ENCODE peak calls at places on chromosomes 1 and 21, in six cellular contexts. A is heart left ventricle, R is NB4, Q is right lobe of liver, G is tibial nerve, T is adrenal gland. W is an unnamed sample.

GRCh38 chr1:208538587-208538986 is 294.4 kb upstream of the PLXNA2 start:
- DNase-seq in A (no peak), R (no peak), Q (no peak), G (no peak), T (no peak), W (no peak)

GRCh38 chr1:188822248-188822647 is 1655.4 kb downstream of the BRINP3 start:
- DNase-seq in A (no peak), R (no peak), Q (no peak), G (no peak), T (no peak), W (no peak)

GRCh38 chr1:109876617-109877319 is 33.9 kb upstream of the CSF1 start:
- DNase-seq in A (no peak), R (no peak), Q (peak), G (no peak), T (no peak), W (no peak)

GRCh38 chr1:58789322-58789856 is 5.5 kb upstream of the JUN start:
- DNase-seq in A (no peak), R (no peak), Q (no peak), G (no peak), T (no peak), W (no peak)

GRCh38 chr1:109263597-109264378 is 14.4 kb downstream of the CELSR2 start:
- DNase-seq in A (peak), R (peak), Q (peak), G (peak), T (peak), W (peak)

GRCh38 chr1:167659440-167659839 is 29.4 kb downstream of the RCSD1 start:
- DNase-seq in A (no peak), R (no peak), Q (no peak), G (no peak), T (no peak), W (no peak)

GRCh38 chr1:169507413-169507812 is 21.7 kb upstream of the SLC19A2 start:
- DNase-seq in A (no peak), R (no peak), Q (no peak), G (no peak), T (no peak), W (no peak)

GRCh38 chr1:62621907-62622306 is 24.6 kb downstream of the ANGPTL3 start:
- DNase-seq in A (no peak), R (peak), Q (peak), G (peak), T (peak), W (peak)

GRCh38 chr1:156497743-156498446 is 2.7 kb downstream of the MEF2D start:
- DNase-seq in A (peak), R (no peak), Q (no peak), G (no peak), T (peak), W (peak)

GRCh38 chr1:47181955-47182680 is 7.7 kb downstream of the PDZK1IP1 start:
- DNase-seq in A (no peak), R (no peak), Q (no peak), G (no peak), T (no peak), W (peak)

GRCh38 chr1:61318319-61319125 is 236.2 kb downstream of the NFIA start:
- DNase-seq in A (no peak), R (no peak), Q (no peak), G (peak), T (peak), W (peak)

GRCh38 chr1:232029297-232029696 is 402.7 kb downstream of the DISC1 start:
- DNase-seq in A (peak), R (no peak), Q (no peak), G (no peak), T (no peak), W (no peak)

GRCh38 chr1:87084247-87084836 is 169.9 kb downstream of the HS2ST1 start:
- DNase-seq in A (no peak), R (peak), Q (no peak), G (no peak), T (no peak), W (peak)

GRCh38 chr1:13523780-13524477 is 10.1 kb upstream of the LRRC38 start:
- DNase-seq in A (no peak), R (no peak), Q (no peak), G (no peak), T (no peak), W (no peak)

GRCh38 chr21:45830720-45831366 is 150.7 kb upstream of the COL6A1 start:
- DNase-seq in A (no peak), R (no peak), Q (no peak), G (no peak), T (no peak), W (no peak)

GRCh38 chr21:18499761-18500376 is 96.3 kb upstream of the TMPRSS15 start:
- DNase-seq in A (no peak), R (peak), Q (no peak), G (peak), T (peak), W (peak)

GRCh38 chr1:200909071-200909470 is 14.4 kb downstream of the INAVA start:
- DNase-seq in A (no peak), R (no peak), Q (no peak), G (no peak), T (no peak), W (no peak)

GRCh38 chr1:74504125-74505065 is 8.0 kb downstream of the LRRC53 start:
- DNase-seq in A (peak), R (peak), Q (no peak), G (peak), T (peak), W (peak)

GRCh38 chr1:248863011-248863881 is 4.4 kb upstream of the ZNF692 start:
- DNase-seq in A (peak), R (peak), Q (peak), G (peak), T (peak), W (peak)

GRCh38 chr1:234478152-234478480 is 863 bp downstream of the TARBP1 start:
- DNase-seq in A (peak), R (no peak), Q (peak), G (no peak), T (peak), W (peak)
- TF ChIP-seq POLR2A in A (peak), R (no peak), Q (peak), G (no peak), T (peak), W (peak)

GRCh38 chr1:173824315-173825081 is at the start of the genes CENPL and DARS2:
- DNase-seq in A (peak), R (peak), Q (peak), G (peak), T (peak), W (peak)
- TF ChIP-seq POLR2A in A (peak), R (peak), Q (peak), G (peak), T (peak), W (peak)

DNA sequence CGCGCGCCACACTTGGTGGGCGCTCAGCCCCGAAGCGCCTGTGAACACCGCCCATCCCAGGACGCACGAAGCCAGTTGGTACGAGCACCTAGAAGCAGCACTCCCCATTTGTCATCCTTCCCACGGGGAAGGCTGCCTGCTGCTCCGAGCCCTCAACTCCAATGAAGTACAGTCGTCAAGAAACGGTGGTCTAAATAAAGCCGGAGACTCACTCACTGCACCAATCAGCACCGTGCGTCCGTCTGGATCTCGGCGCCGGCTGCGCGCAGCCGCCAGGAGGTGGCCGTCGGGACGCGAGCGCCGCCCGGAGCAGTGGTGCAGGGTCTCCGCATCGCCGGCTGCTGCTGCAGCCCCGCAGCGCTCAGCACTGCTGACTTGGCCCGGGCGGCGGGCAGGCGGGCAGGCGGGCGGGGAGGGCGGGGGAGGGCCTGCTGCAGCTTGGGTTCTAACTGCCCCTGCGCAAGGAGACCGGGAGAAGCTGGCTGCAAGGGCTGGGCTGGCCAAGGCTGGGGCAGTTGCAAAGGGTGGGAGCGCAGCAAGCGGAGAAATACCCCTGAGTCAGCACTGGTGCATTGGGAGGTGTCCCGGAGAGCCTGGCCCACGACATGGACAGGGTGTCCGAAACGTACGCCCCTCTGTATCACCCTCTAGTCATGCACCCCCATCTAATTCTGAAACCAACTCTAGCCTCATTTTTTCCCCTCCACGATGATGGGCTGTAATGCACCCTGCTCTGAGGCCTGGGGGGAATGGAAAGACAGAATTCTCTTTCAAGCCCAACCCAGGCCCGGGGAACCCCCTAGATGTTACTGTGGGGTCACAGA is 35.8 kb upstream of the H6PD start:
- DNase-seq in A (peak), R (peak), Q (no peak), G (no peak), T (no peak), W (no peak)
- TF ChIP-seq POLR2A in A (peak), R (no peak), Q (no peak), G (no peak), T (no peak), W (no peak)

GRCh38 chr1:150765229-150765976 is at the start of gene CTSS:
- DNase-seq in A (no peak), R (peak), Q (no peak), G (no peak), T (no peak), W (no peak)
- TF ChIP-seq POLR2A in A (no peak), R (no peak), Q (no peak), G (no peak), T (no peak), W (no peak)

GRCh38 chr1:224906340-224906739 is 23.1 kb upstream of the DNAH14 start:
- DNase-seq in A (no peak), R (no peak), Q (no peak), G (no peak), T (no peak), W (no peak)
- TF ChIP-seq POLR2A in A (no peak), R (no peak), Q (no peak), G (no peak), T (no peak), W (no peak)

GRCh38 chr1:112704908-112705627 is 1.9 kb downstream of the RHOC start:
- DNase-seq in A (peak), R (peak), Q (peak), G (peak), T (peak), W (peak)
- TF ChIP-seq POLR2A in A (peak), R (peak), Q (peak), G (peak), T (peak), W (no peak)

GRCh38 chr1:27634166-27634981 is 611 bp downstream of the FGR start:
- DNase-seq in A (peak), R (peak), Q (no peak), G (no peak), T (no peak), W (no peak)
- TF ChIP-seq POLR2A in A (peak), R (no peak), Q (peak), G (no peak), T (no peak), W (no peak)

GRCh38 chr1:230066466-230067404 is at the start of gene GALNT2:
- DNase-seq in A (peak), R (peak), Q (peak), G (peak), T (peak), W (peak)
- TF ChIP-seq POLR2A in A (peak), R (peak), Q (peak), G (peak), T (peak), W (peak)

DNA sequence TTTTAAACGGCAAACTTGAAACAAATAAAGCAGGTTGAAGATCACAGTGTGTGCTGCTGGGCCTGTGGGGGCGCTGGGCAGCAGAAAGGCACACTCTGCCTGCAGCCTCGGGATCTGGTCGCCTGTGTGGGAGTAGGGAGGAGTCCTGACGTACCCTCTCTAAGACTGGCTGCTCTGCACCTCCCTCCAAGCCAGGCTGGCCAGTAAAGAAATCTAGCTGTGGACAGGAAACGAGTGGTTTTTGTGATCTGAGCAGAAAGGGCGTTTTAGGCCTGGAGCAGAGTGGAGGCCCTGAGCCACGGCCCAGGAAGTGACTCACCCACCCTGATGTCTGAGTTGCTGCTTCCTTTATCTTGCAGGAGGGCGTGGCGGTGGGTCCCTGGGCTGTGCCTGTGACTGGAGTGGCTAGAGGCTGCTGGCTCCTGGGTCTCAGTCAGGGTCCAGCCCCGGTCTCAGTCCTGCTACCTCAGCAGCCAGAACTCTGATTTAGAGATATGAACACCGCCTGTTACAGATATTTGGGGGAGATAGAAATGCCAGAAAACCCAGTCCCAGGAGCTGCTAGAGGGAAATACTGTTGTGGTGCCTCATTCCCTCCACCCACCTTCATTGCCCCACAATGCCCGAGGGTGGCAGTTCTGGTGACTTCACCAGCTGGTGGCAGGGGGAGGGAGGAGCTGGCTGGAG is 11.3 kb upstream of the S100A11 start:
- DNase-seq in A (peak), R (peak), Q (peak), G (peak), T (peak), W (peak)
- TF ChIP-seq POLR2A in A (peak), R (peak), Q (peak), G (peak), T (peak), W (peak)